ENCODE peak calls at places on chromosomes 12 and 14, in nine cellular contexts. X is IMR-90; W is Karpas-422; R is tibial artery; D is psoas muscle; U is heart right ventricle; E is effector memory CD4-positive, alpha-beta T cell; P is ovary; V is upper lobe of right lung. Y is an unnamed sample. For H3K9me3, the result is how much of the 10 kb centered on the place peaks cover.

GRCh38 chr12:49288412-49288853 is 6.5 kb upstream of the PRPH start:
- DNase-seq in D (no peak), W (peak), P (peak), V (peak), E (peak), U (no peak), X (peak), R (peak), Y (peak)

GRCh38 chr12:100564905-100565467 is 8.5 kb upstream of the GAS2L3 start:
- DNase-seq in P (no peak), R (no peak), W (no peak), D (no peak), V (no peak), X (no peak), U (no peak), E (no peak), Y (no peak)

GRCh38 chr12:67370979-67371378 is 101.8 kb downstream of the CAND1 start:
- DNase-seq in P (no peak), E (no peak), X (no peak), R (no peak), U (no peak), D (no peak), W (no peak), V (no peak), Y (no peak)

GRCh38 chr12:131129839-131130238 is 176.1 kb downstream of the ADGRD1 start:
- DNase-seq in V (peak), D (no peak), E (no peak), P (no peak), W (no peak), X (no peak), U (no peak), R (no peak), Y (no peak)

GRCh38 chr14:76050797-76051392 is 65.3 kb downstream of the IFT43 start:
- DNase-seq in U (no peak), P (no peak), R (peak), W (peak), D (no peak), V (no peak), X (peak), E (peak), Y (no peak)

GRCh38 chr12:51307655-51308593 is 16.1 kb downstream of the BIN2 start:
- DNase-seq in X (peak), E (no peak), D (no peak), P (no peak), W (no peak), R (no peak), U (no peak), V (no peak), Y (no peak)

GRCh38 chr12:51662728-51663154 is 71.7 kb downstream of the SCN8A start:
- DNase-seq in V (no peak), P (no peak), U (no peak), E (no peak), D (no peak), X (no peak), R (no peak), W (no peak), Y (no peak)

GRCh38 chr12:89671469-89671868 is 37.2 kb downstream of the ATP2B1 start:
- DNase-seq in P (no peak), D (no peak), V (no peak), U (no peak), X (peak), R (no peak), E (no peak), W (no peak), Y (no peak)

GRCh38 chr12:117402363-117402762 is 40.9 kb upstream of the NOS1 start:
- DNase-seq in E (no peak), R (no peak), D (no peak), U (no peak), V (no peak), W (peak), P (no peak), X (no peak), Y (no peak)

GRCh38 chr12:44375694-44376093 is 500.4 kb downstream of the NELL2 start:
- DNase-seq in P (no peak), D (no peak), W (no peak), R (no peak), U (no peak), V (no peak), E (no peak), X (no peak), Y (no peak)

GRCh38 chr14:53599221-53599945 is 357.2 kb downstream of the BMP4 start:
- DNase-seq in U (no peak), R (no peak), W (no peak), D (no peak), V (no peak), E (no peak), P (no peak), X (peak), Y (no peak)

GRCh38 chr12:7161811-7162210 is 27.7 kb upstream of the PEX5 start:
- DNase-seq in U (no peak), X (peak), D (no peak), E (no peak), W (no peak), R (no peak), P (no peak), V (no peak), Y (no peak)

GRCh38 chr12:64181504-64182291 is 40.4 kb downstream of the KICS2 start:
- DNase-seq in X (peak), V (no peak), E (no peak), P (peak), D (no peak), U (no peak), R (peak), W (peak), Y (no peak)

GRCh38 chr12:102322254-102322653 is 124.6 kb upstream of the PMCH start:
- DNase-seq in D (no peak), E (no peak), R (no peak), V (no peak), X (no peak), W (no peak), P (no peak), U (no peak), Y (no peak)

GRCh38 chr12:43586646-43587245 is 34.7 kb upstream of the ADAMTS20 start:
- DNase-seq in R (no peak), D (no peak), W (no peak), V (no peak), P (no peak), X (no peak), U (no peak), E (no peak), Y (no peak)

GRCh38 chr12:59737725-59738463 is 142.1 kb downstream of the SLC16A7 start:
- DNase-seq in V (no peak), P (no peak), W (no peak), X (peak), U (no peak), E (no peak), D (no peak), R (no peak), Y (no peak)

GRCh38 chr12:67364228-67364627 is 95.1 kb downstream of the CAND1 start:
- DNase-seq in D (no peak), E (no peak), U (no peak), R (no peak), W (no peak), P (no peak), V (no peak), X (no peak), Y (no peak)

GRCh38 chr12:49331360-49332222 is 5.4 kb downstream of the C1QL4 start:
- DNase-seq in V (peak), X (peak), E (no peak), D (peak), W (peak), P (peak), R (peak), U (peak), Y (no peak)

GRCh38 chr12:45775964-45776363 is 46.5 kb downstream of the ARID2 start:
- DNase-seq in W (peak), D (no peak), R (no peak), X (no peak), E (no peak), P (no peak), V (no peak), U (no peak), Y (no peak)

GRCh38 chr12:84857809-84858208 is 54.8 kb downstream of the SLC6A15 start:
- DNase-seq in D (no peak), V (no peak), W (no peak), X (no peak), U (no peak), E (no peak), P (no peak), R (no peak), Y (no peak)

GRCh38 chr14:92625213-92625612 is 111.6 kb downstream of the RIN3 start:
- DNase-seq in P (no peak), E (no peak), U (no peak), R (no peak), W (no peak), V (no peak), D (no peak), X (peak), Y (no peak)

GRCh38 chr12:1351926-1352325 is 242.5 kb downstream of the FBXL14 start:
- DNase-seq in P (no peak), V (no peak), E (no peak), X (peak), U (no peak), R (no peak), D (no peak), W (no peak), Y (no peak)

GRCh38 chr14:70827366-70828151 is 18.2 kb upstream of the MAP3K9 start:
- DNase-seq in E (no peak), V (no peak), X (no peak), W (no peak), U (no peak), D (no peak), R (no peak), P (no peak), Y (no peak)

GRCh38 chr14:76644875-76645518 is 116.3 kb upstream of the VASH1 start:
- DNase-seq in W (peak), P (no peak), V (no peak), E (no peak), X (peak), D (no peak), R (no peak), U (peak), Y (no peak)

GRCh38 chr14:78129375-78129774 is 40.8 kb upstream of the NRXN3 start:
- DNase-seq in D (no peak), X (no peak), U (no peak), W (no peak), P (no peak), R (no peak), V (no peak), E (no peak), Y (no peak)

GRCh38 chr14:34676516-34677211 is 37.7 kb downstream of the CFL2 start:
- DNase-seq in X (no peak), U (no peak), E (no peak), P (no peak), R (no peak), W (no peak), V (no peak), D (no peak), Y (no peak)

GRCh38 chr14:66401447-66402095 is 84.6 kb upstream of the CCDC196 start:
- DNase-seq in U (no peak), R (no peak), P (no peak), E (no peak), X (no peak), D (no peak), W (no peak), V (no peak), Y (no peak)

GRCh38 chr14:100738704-100739131 is 12.0 kb downstream of the DLK1 start:
- DNase-seq in U (no peak), R (no peak), E (no peak), P (no peak), D (no peak), W (no peak), X (no peak), V (peak), Y (no peak)

GRCh38 chr12:115507951-115508722 is 769.4 kb downstream of the MED13L start:
- DNase-seq in P (no peak), W (no peak), V (no peak), U (peak), X (no peak), D (no peak), R (no peak), E (no peak), Y (no peak)

GRCh38 chr14:34851395-34851794 is 23.8 kb downstream of the BAZ1A start:
- DNase-seq in E (no peak), U (no peak), R (no peak), X (peak), W (no peak), D (no peak), P (no peak), V (no peak), Y (no peak)

GRCh38 chr12:132861558-132861957 is 25.8 kb downstream of the CHFR start:
- DNase-seq in E (no peak), V (no peak), X (no peak), P (no peak), D (no peak), W (no peak), R (no peak), U (no peak), Y (no peak)

GRCh38 chr12:55694651-55695050 is 13.1 kb downstream of the ITGA7 start:
- DNase-seq in W (no peak), E (no peak), V (peak), D (no peak), R (no peak), P (peak), U (no peak), X (no peak), Y (no peak)

DNA sequence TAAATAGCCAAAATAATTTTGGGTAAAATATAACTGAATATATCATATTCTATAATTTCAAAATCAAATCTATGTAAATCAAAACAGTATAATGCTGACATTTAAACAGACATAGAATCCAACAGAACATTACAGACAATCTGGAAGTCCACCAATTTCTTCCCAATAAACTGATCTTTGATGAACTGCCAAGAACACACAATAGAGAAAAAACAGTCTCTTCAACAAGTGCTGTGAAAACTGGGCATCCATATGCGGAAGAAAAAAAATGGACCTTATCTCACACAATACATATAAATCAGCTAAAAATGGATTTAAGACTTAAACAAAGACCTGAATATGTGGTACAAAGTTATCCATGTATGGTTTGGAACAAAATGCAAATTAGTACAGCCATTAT is 1022.7 kb downstream of the TMEM121 start:
- DNase-seq in U (no peak), X (no peak), R (no peak), V (no peak), P (no peak), D (no peak), E (no peak), W (no peak), Y (no peak)
- H3K9me3 ChIP-seq in U (under half), X (under half), R (under half), V (under half), P (under half), D (under half), E (under half), W (under half), Y (under half)

DNA sequence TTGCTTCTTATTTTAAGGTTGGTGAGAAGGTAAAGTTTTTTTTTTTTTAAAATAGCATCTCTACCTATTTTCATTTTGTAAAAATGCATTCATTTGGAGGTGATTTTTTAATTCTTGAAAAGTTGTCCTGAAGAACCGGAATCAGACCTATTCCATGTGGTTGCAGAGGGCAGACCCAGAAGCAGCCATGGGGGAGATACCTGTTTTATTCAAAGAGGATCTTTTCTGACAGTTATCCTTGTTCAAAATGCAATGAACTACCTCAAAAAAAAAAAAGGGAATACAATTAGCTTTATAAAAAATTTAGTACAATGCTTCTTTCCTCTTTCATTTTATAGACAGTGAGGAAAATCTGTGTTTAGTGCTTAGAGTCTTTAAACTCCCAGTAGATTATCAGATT is 8.4 kb upstream of the NEMF start:
- DNase-seq in V (no peak), U (no peak), X (no peak), R (no peak), E (no peak), D (no peak), P (no peak), W (peak), Y (no peak)
- H3K4me3 ChIP-seq in V (peak), U (peak), X (peak), R (peak), E (no peak), D (peak), P (peak), W (peak), Y (peak)

DNA sequence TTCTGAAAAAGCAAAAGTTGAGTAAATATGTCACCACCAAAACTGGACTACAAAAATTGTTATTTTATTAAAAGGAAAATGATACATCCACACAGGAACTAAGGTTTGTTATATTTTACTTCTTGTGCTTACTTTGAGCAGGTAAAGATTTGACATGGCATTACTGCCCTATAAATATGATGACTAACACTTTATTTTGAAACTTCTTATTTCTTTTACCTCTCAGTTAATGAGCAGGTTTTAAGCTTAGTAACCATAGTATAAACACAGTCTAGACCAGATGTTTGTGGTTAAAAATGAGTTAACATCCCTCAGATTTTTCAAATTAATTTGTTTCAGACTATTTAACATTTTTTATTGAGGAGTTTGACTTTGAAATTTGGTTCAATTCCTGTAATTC is 862.5 kb upstream of the USP15 start:
- DNase-seq in W (no peak), P (no peak), E (no peak), V (no peak), D (no peak), X (no peak), R (no peak), U (no peak), Y (no peak)
- H3K9me3 ChIP-seq in W (under half), P (under half), E (under half), V (under half), D (under half), X (under half), R (under half), U (under half), Y (under half)

GRCh38 chr14:64215978-64216377 is 78.2 kb downstream of the ESR2 start:
- DNase-seq in U (no peak), E (no peak), X (peak), W (peak), D (no peak), P (no peak), V (no peak), R (no peak), Y (no peak)
- H3K4me3 ChIP-seq in U (no peak), E (no peak), X (no peak), W (peak), D (peak), P (no peak), V (no peak), R (no peak), Y (no peak)

DNA sequence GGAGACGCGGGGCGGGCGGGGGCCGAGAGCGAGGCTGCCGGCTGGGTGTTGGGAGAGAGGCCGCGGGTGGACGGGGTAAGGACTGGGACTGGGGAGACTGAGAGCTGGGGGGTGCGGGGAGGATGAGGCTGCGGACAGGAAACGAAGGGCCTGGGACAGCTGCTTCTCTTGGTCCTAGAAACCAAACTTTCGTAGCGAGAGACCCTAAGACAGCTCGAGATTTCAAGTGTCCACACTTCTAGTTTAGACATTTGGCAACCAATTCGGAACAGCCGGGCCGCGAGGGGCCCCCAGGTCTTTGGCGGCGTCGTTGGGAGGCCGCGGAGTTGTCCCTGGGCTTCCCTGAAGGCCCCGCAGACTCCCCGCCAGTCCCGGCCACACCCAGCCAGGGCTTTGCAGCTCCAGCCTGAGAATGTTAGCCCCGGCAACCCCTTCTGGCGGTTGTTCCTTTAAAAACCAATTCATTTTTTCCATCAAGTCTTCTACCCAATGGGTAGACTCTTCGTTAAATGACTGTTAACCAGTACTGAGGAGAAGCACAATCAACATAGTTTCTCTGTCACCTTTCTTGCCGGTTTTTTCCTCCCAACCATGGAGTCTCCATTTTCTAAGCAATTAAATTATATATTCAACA is 11.5 kb downstream of the NKX2-1 start:
- DNase-seq in X (no peak), D (no peak), E (no peak), V (peak), W (no peak), P (no peak), U (no peak), R (no peak), Y (no peak)
- H3K9me3 ChIP-seq in X (under half), D (under half), E (under half), V (under half), W (under half), P (under half), U (under half), R (under half), Y (under half)

GRCh38 chr14:104822821-104823615 is 22.1 kb downstream of the ZBTB42 start:
- DNase-seq in W (no peak), U (no peak), X (no peak), V (peak), R (no peak), D (no peak), P (peak), E (no peak), Y (no peak)

GRCh38 chr14:104826197-104826857 is 25.4 kb downstream of the ZBTB42 start:
- DNase-seq in U (peak), W (peak), X (peak), D (peak), R (peak), V (peak), P (peak), E (peak), Y (peak)

GRCh38 chr14:104824353-104824997 is 23.6 kb downstream of the ZBTB42 start:
- DNase-seq in E (no peak), P (no peak), D (no peak), X (no peak), U (no peak), W (no peak), R (no peak), V (no peak), Y (no peak)

GRCh38 chr14:104827173-104828055 is 26.5 kb downstream of the ZBTB42 start:
- DNase-seq in V (peak), W (peak), X (peak), U (no peak), R (peak), P (peak), E (peak), D (no peak), Y (peak)

DNA sequence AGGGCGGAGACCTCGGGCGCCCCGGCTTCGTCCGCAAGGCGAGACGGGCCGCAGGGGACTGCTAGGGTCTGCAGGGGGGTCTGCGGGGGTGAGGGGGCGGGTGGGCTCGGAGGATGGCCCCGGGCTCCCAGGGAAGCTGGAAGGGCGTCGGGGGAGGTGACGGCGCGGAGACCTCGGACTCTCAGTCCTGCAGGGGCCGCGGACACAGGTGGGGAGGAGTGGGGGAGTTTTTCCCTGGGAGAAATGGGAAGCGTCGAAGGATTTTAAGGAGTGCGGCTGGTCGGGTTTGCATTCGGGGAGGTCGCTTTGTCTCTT is 25.9 kb downstream of the ZBTB42 start:
- DNase-seq in D (no peak), P (no peak), U (no peak), V (no peak), E (no peak), X (no peak), W (no peak), R (no peak), Y (no peak)
- H3K4me3 ChIP-seq in D (peak), P (peak), U (peak), V (peak), E (peak), X (peak), W (no peak), R (peak), Y (peak)

GRCh38 chr14:106876711-106877110 is 1350.3 kb downstream of the TMEM121 start:
- DNase-seq in E (no peak), X (no peak), R (no peak), P (no peak), W (no peak), U (no peak), D (no peak), V (no peak), Y (no peak)

GRCh38 chr14:106874365-106874764 is 1348.0 kb downstream of the TMEM121 start:
- DNase-seq in V (no peak), D (no peak), W (no peak), E (no peak), R (no peak), U (no peak), P (no peak), X (no peak), Y (no peak)

GRCh38 chr14:106877527-106877926 is 1351.1 kb downstream of the TMEM121 start:
- DNase-seq in D (no peak), R (no peak), W (no peak), U (no peak), E (no peak), X (no peak), P (no peak), V (no peak), Y (no peak)

GRCh38 chr14:106875503-106875902 is 1349.1 kb downstream of the TMEM121 start:
- DNase-seq in D (no peak), U (peak), R (no peak), X (no peak), P (peak), E (no peak), W (peak), V (no peak), Y (no peak)

GRCh38 chr14:106872619-106873446 is 1346.5 kb downstream of the TMEM121 start:
- DNase-seq in E (peak), W (peak), P (peak), D (peak), U (peak), X (no peak), R (no peak), V (peak), Y (peak)
- H3K9me3 ChIP-seq in E (under half), W (under half), P (under half), D (under half), U (under half), X (under half), R (under half), V (under half), Y (under half)